ENCODE peak calls at places on chromosomes 4 and X, in five cellular contexts. R is myocyte, V is lung microvascular endothelial cell, U is substantia nigra, C is M059J. S is an unnamed sample.

GRCh38 chr4:5158391-5158770 is 107.1 kb downstream of the STK32B start:
- DNase-seq in C (peak), U (no peak), V (no peak), R (no peak), S (no peak)

GRCh38 chrX:23756165-23756564 is 13.1 kb upstream of the ACOT9 start:
- DNase-seq in C (peak), V (peak), U (peak), R (peak), S (peak)

GRCh38 chrX:786441-786881 is 155.9 kb downstream of the SHOX start:
- DNase-seq in V (no peak), R (no peak), C (no peak), U (no peak), S (no peak)

GRCh38 chrX:2550288-2551020 is 49.7 kb upstream of the DHRSX start:
- DNase-seq in C (peak), U (no peak), R (no peak), V (no peak), S (no peak)

GRCh38 chr4:20370284-20370683 is 118.6 kb downstream of the SLIT2 start:
- DNase-seq in C (no peak), V (no peak), R (no peak), U (no peak), S (no peak)

GRCh38 chr4:100848865-100849264 is 331.0 kb upstream of the EMCN start:
- DNase-seq in R (peak), U (no peak), C (peak), V (no peak), S (no peak)

GRCh38 chr4:1576961-1577814 is 106.9 kb downstream of the FAM53A start:
- DNase-seq in C (no peak), U (no peak), R (no peak), V (no peak), S (no peak)

GRCh38 chr4:3788366-3788660 is 22.1 kb downstream of the ADRA2C start:
- DNase-seq in V (no peak), U (no peak), R (no peak), C (no peak), S (no peak)

GRCh38 chrX:23373129-23373804 is 38.6 kb downstream of the PTCHD1 start:
- DNase-seq in V (peak), U (no peak), R (peak), C (peak), S (peak)

GRCh38 chr4:122992111-122992510 is 69.7 kb upstream of the NUDT6 start:
- DNase-seq in C (peak), V (peak), R (peak), U (no peak), S (no peak)

GRCh38 chrX:136752796-136753195 is 27.9 kb downstream of the ARHGEF6 start:
- DNase-seq in U (no peak), V (no peak), C (peak), R (peak), S (no peak)

GRCh38 chr4:155072417-155072816 is 136.0 kb upstream of the NPY2R start:
- DNase-seq in R (no peak), V (no peak), U (no peak), C (no peak), S (no peak)

GRCh38 chr4:185013715-185014114 is 4.6 kb upstream of the HELT start:
- DNase-seq in R (no peak), V (no peak), C (peak), U (no peak), S (no peak)

GRCh38 chrX:111098874-111099273 is 2.9 kb downstream of the PAK3 start:
- DNase-seq in U (no peak), C (peak), R (no peak), V (peak), S (peak)

GRCh38 chrX:129041319-129041718 is 482.0 kb downstream of the SMARCA1 start:
- DNase-seq in C (no peak), R (no peak), V (no peak), U (no peak), S (no peak)

GRCh38 chr4:52751349-52751911 is at the start of gene ERVMER34-1:
- DNase-seq in U (no peak), C (no peak), R (peak), V (peak), S (peak)

GRCh38 chr4:22607382-22607781 is 85.4 kb upstream of the GBA3 start:
- DNase-seq in U (peak), V (peak), C (peak), R (peak), S (peak)

S was measured in cardiac muscle cell.